ENCODE peak calls at places on chromosomes 11 and 22, in seven cellular contexts. One of them, this sample, is unnamed.

GRCh38 chr22:45112136-45112879 is 51.4 kb upstream of the NUP50 start:
- DNase-seq in COR-L47: no peak
- DNase-seq in fibroblast of mammary gland: peak; percentile 83
- DNase-seq in tibial artery: no peak
- DNase-seq in stimulated activated CD4-positive, alpha-beta T cell treated with anti-CD3 and anti-CD28 coated beads, Interleukin-4, amount 100 ng/mL, for 24 hours: no peak
- DNase-seq in NCI-H460: no peak
- DNase-seq in HS-5: peak; percentile 78
- DNase-seq in this sample: peak; percentile 64

GRCh38 chr22:37433786-37434185 is 6.5 kb upstream of the ELFN2 start:
- DNase-seq in HS-5: no peak
- DNase-seq in tibial artery: no peak
- DNase-seq in stimulated activated CD4-positive, alpha-beta T cell treated with anti-CD3 and anti-CD28 coated beads, Interleukin-4, amount 100 ng/mL, for 24 hours: no peak
- DNase-seq in NCI-H460: no peak
- DNase-seq in COR-L47: no peak
- DNase-seq in fibroblast of mammary gland: no peak
- DNase-seq in this sample: no peak

GRCh38 chr22:44392446-44392921 is 79.7 kb upstream of the SHISAL1 start:
- DNase-seq in stimulated activated CD4-positive, alpha-beta T cell treated with anti-CD3 and anti-CD28 coated beads, Interleukin-4, amount 100 ng/mL, for 24 hours: no peak
- DNase-seq in fibroblast of mammary gland: no peak
- DNase-seq in HS-5: no peak
- DNase-seq in NCI-H460: no peak
- DNase-seq in tibial artery: peak; percentile 8
- DNase-seq in COR-L47: no peak
- DNase-seq in this sample: peak; percentile 46

GRCh38 chr11:45948341-45948740 is 25.9 kb downstream of the LARGE2 start:
- DNase-seq in stimulated activated CD4-positive, alpha-beta T cell treated with anti-CD3 and anti-CD28 coated beads, Interleukin-4, amount 100 ng/mL, for 24 hours: no peak
- DNase-seq in tibial artery: no peak
- DNase-seq in fibroblast of mammary gland: no peak
- DNase-seq in COR-L47: no peak
- DNase-seq in NCI-H460: no peak
- DNase-seq in HS-5: no peak
- DNase-seq in this sample: no peak

GRCh38 chr11:123202155-123202714 is 7.2 kb upstream of the CLMP start:
- DNase-seq in tibial artery: no peak
- DNase-seq in stimulated activated CD4-positive, alpha-beta T cell treated with anti-CD3 and anti-CD28 coated beads, Interleukin-4, amount 100 ng/mL, for 24 hours: no peak
- DNase-seq in fibroblast of mammary gland: peak; percentile 40
- DNase-seq in NCI-H460: no peak
- DNase-seq in HS-5: no peak
- DNase-seq in COR-L47: no peak
- DNase-seq in this sample: no peak

GRCh38 chr11:75626692-75627536 is 41.9 kb downstream of the MAP6 start:
- DNase-seq in stimulated activated CD4-positive, alpha-beta T cell treated with anti-CD3 and anti-CD28 coated beads, Interleukin-4, amount 100 ng/mL, for 24 hours: no peak
- DNase-seq in fibroblast of mammary gland: peak; percentile 39
- DNase-seq in HS-5: peak; percentile 2
- DNase-seq in NCI-H460: no peak
- DNase-seq in COR-L47: peak; percentile 20
- DNase-seq in tibial artery: no peak
- DNase-seq in this sample: no peak

GRCh38 chr22:24588370-24588755 is 4.5 kb downstream of the LRRC75B start:
- DNase-seq in stimulated activated CD4-positive, alpha-beta T cell treated with anti-CD3 and anti-CD28 coated beads, Interleukin-4, amount 100 ng/mL, for 24 hours: no peak
- DNase-seq in NCI-H460: no peak
- DNase-seq in tibial artery: no peak
- DNase-seq in COR-L47: no peak
- DNase-seq in fibroblast of mammary gland: no peak
- DNase-seq in HS-5: no peak
- DNase-seq in this sample: no peak

GRCh38 chr22:34099278-34099677 is 179.0 kb upstream of the LARGE1 start:
- DNase-seq in fibroblast of mammary gland: no peak
- DNase-seq in NCI-H460: no peak
- DNase-seq in HS-5: no peak
- DNase-seq in COR-L47: no peak
- DNase-seq in stimulated activated CD4-positive, alpha-beta T cell treated with anti-CD3 and anti-CD28 coated beads, Interleukin-4, amount 100 ng/mL, for 24 hours: no peak
- DNase-seq in tibial artery: no peak
- DNase-seq in this sample: no peak

GRCh38 chr11:95419915-95420314 is 188.9 kb upstream of the SESN3 start:
- DNase-seq in stimulated activated CD4-positive, alpha-beta T cell treated with anti-CD3 and anti-CD28 coated beads, Interleukin-4, amount 100 ng/mL, for 24 hours: no peak
- DNase-seq in HS-5: peak; percentile 53
- DNase-seq in NCI-H460: no peak
- DNase-seq in fibroblast of mammary gland: peak; percentile 87
- DNase-seq in tibial artery: no peak
- DNase-seq in COR-L47: no peak
- DNase-seq in this sample: peak; percentile 74

GRCh38 chr11:74325649-74326645 is 14.5 kb upstream of the P4HA3 start:
- DNase-seq in HS-5: no peak
- DNase-seq in tibial artery: peak; percentile 96
- DNase-seq in NCI-H460: no peak
- DNase-seq in COR-L47: no peak
- DNase-seq in fibroblast of mammary gland: peak; percentile 94
- DNase-seq in stimulated activated CD4-positive, alpha-beta T cell treated with anti-CD3 and anti-CD28 coated beads, Interleukin-4, amount 100 ng/mL, for 24 hours: no peak
- DNase-seq in this sample: no peak

GRCh38 chr11:29211205-29211604 is 805.6 kb downstream of the KCNA4 start:
- DNase-seq in stimulated activated CD4-positive, alpha-beta T cell treated with anti-CD3 and anti-CD28 coated beads, Interleukin-4, amount 100 ng/mL, for 24 hours: no peak
- DNase-seq in tibial artery: no peak
- DNase-seq in fibroblast of mammary gland: no peak
- DNase-seq in HS-5: no peak
- DNase-seq in COR-L47: no peak
- DNase-seq in NCI-H460: no peak
- DNase-seq in this sample: no peak

GRCh38 chr11:120500414-120500936 is 11.1 kb upstream of the GRIK4 start:
- DNase-seq in COR-L47: no peak
- DNase-seq in fibroblast of mammary gland: peak; percentile 54
- DNase-seq in stimulated activated CD4-positive, alpha-beta T cell treated with anti-CD3 and anti-CD28 coated beads, Interleukin-4, amount 100 ng/mL, for 24 hours: no peak
- DNase-seq in NCI-H460: no peak
- DNase-seq in HS-5: no peak
- DNase-seq in tibial artery: peak; percentile 30
- DNase-seq in this sample: no peak

GRCh38 chr11:110852925-110853324 is 140.7 kb upstream of the ARHGAP20 start:
- DNase-seq in COR-L47: no peak
- DNase-seq in HS-5: no peak
- DNase-seq in stimulated activated CD4-positive, alpha-beta T cell treated with anti-CD3 and anti-CD28 coated beads, Interleukin-4, amount 100 ng/mL, for 24 hours: no peak
- DNase-seq in fibroblast of mammary gland: peak; percentile 16
- DNase-seq in tibial artery: no peak
- DNase-seq in NCI-H460: no peak
- DNase-seq in this sample: no peak

GRCh38 chr11:8809185-8809584 is 101.8 kb upstream of the AKIP1 start:
- DNase-seq in tibial artery: no peak
- DNase-seq in stimulated activated CD4-positive, alpha-beta T cell treated with anti-CD3 and anti-CD28 coated beads, Interleukin-4, amount 100 ng/mL, for 24 hours: no peak
- DNase-seq in fibroblast of mammary gland: no peak
- DNase-seq in NCI-H460: no peak
- DNase-seq in COR-L47: no peak
- DNase-seq in HS-5: no peak
- DNase-seq in this sample: no peak

GRCh38 chr11:76825726-76826396 is 34.9 kb upstream of the ACER3 start:
- DNase-seq in HS-5: no peak
- DNase-seq in fibroblast of mammary gland: no peak
- DNase-seq in tibial artery: no peak
- DNase-seq in NCI-H460: no peak
- DNase-seq in COR-L47: no peak
- DNase-seq in stimulated activated CD4-positive, alpha-beta T cell treated with anti-CD3 and anti-CD28 coated beads, Interleukin-4, amount 100 ng/mL, for 24 hours: no peak
- DNase-seq in this sample: no peak

GRCh38 chr11:75167617-75168016 is 16.7 kb downstream of the SLCO2B1 start:
- DNase-seq in tibial artery: no peak
- DNase-seq in fibroblast of mammary gland: no peak
- DNase-seq in stimulated activated CD4-positive, alpha-beta T cell treated with anti-CD3 and anti-CD28 coated beads, Interleukin-4, amount 100 ng/mL, for 24 hours: no peak
- DNase-seq in NCI-H460: no peak
- DNase-seq in HS-5: no peak
- DNase-seq in COR-L47: no peak
- DNase-seq in this sample: no peak

GRCh38 chr22:42805016-42805997 is 51.8 kb downstream of the ARFGAP3 start:
- DNase-seq in HS-5: no peak
- DNase-seq in fibroblast of mammary gland: no peak
- DNase-seq in NCI-H460: no peak
- DNase-seq in stimulated activated CD4-positive, alpha-beta T cell treated with anti-CD3 and anti-CD28 coated beads, Interleukin-4, amount 100 ng/mL, for 24 hours: no peak
- DNase-seq in tibial artery: no peak
- DNase-seq in COR-L47: no peak
- DNase-seq in this sample: no peak

GRCh38 chr11:94776351-94777321 is 8.5 kb downstream of the AMOTL1 start:
- DNase-seq in stimulated activated CD4-positive, alpha-beta T cell treated with anti-CD3 and anti-CD28 coated beads, Interleukin-4, amount 100 ng/mL, for 24 hours: no peak
- DNase-seq in NCI-H460: no peak
- DNase-seq in tibial artery: no peak
- DNase-seq in COR-L47: peak; percentile 74
- DNase-seq in HS-5: no peak
- DNase-seq in fibroblast of mammary gland: peak; percentile 87
- DNase-seq in this sample: no peak

GRCh38 chr11:60165946-60166345 is 16.9 kb downstream of the MS4A6A start:
- DNase-seq in NCI-H460: no peak
- DNase-seq in HS-5: no peak
- DNase-seq in tibial artery: no peak
- DNase-seq in fibroblast of mammary gland: no peak
- DNase-seq in COR-L47: no peak
- DNase-seq in stimulated activated CD4-positive, alpha-beta T cell treated with anti-CD3 and anti-CD28 coated beads, Interleukin-4, amount 100 ng/mL, for 24 hours: no peak
- DNase-seq in this sample: no peak

GRCh38 chr11:130728185-130729160 is 187.8 kb downstream of the SNX19 start:
- DNase-seq in stimulated activated CD4-positive, alpha-beta T cell treated with anti-CD3 and anti-CD28 coated beads, Interleukin-4, amount 100 ng/mL, for 24 hours: no peak
- DNase-seq in HS-5: no peak
- DNase-seq in NCI-H460: no peak
- DNase-seq in tibial artery: no peak
- DNase-seq in fibroblast of mammary gland: no peak
- DNase-seq in COR-L47: peak; percentile 65
- DNase-seq in this sample: no peak

GRCh38 chr11:65504671-65505433 is 6.0 kb downstream of the MALAT1 start:
- DNase-seq in fibroblast of mammary gland: peak; percentile 47
- DNase-seq in stimulated activated CD4-positive, alpha-beta T cell treated with anti-CD3 and anti-CD28 coated beads, Interleukin-4, amount 100 ng/mL, for 24 hours: no peak
- DNase-seq in NCI-H460: no peak
- DNase-seq in COR-L47: no peak
- DNase-seq in HS-5: no peak
- DNase-seq in tibial artery: no peak
- DNase-seq in this sample: no peak

GRCh38 chr11:503179-503981 is 3.7 kb downstream of the RNH1 start:
- DNase-seq in NCI-H460: no peak
- DNase-seq in fibroblast of mammary gland: peak; percentile 72
- DNase-seq in COR-L47: no peak
- DNase-seq in tibial artery: peak; percentile 76
- DNase-seq in HS-5: peak; percentile 29
- DNase-seq in stimulated activated CD4-positive, alpha-beta T cell treated with anti-CD3 and anti-CD28 coated beads, Interleukin-4, amount 100 ng/mL, for 24 hours: peak; percentile 29
- DNase-seq in this sample: no peak

GRCh38 chr22:49208768-49209252 is 618.9 kb downstream of the BRD1 start:
- DNase-seq in HS-5: no peak
- DNase-seq in stimulated activated CD4-positive, alpha-beta T cell treated with anti-CD3 and anti-CD28 coated beads, Interleukin-4, amount 100 ng/mL, for 24 hours: no peak
- DNase-seq in fibroblast of mammary gland: no peak
- DNase-seq in tibial artery: peak; percentile 9
- DNase-seq in COR-L47: no peak
- DNase-seq in NCI-H460: no peak
- DNase-seq in this sample: no peak

GRCh38 chr11:1260620-1261019 is 37.8 kb downstream of the MUC5B start:
- DNase-seq in fibroblast of mammary gland: no peak
- DNase-seq in COR-L47: no peak
- DNase-seq in HS-5: no peak
- DNase-seq in NCI-H460: no peak
- DNase-seq in tibial artery: no peak
- DNase-seq in stimulated activated CD4-positive, alpha-beta T cell treated with anti-CD3 and anti-CD28 coated beads, Interleukin-4, amount 100 ng/mL, for 24 hours: no peak
- DNase-seq in this sample: no peak

GRCh38 chr22:29765905-29766631 is 739 bp downstream of the ZMAT5 start:
- DNase-seq in tibial artery: no peak
- DNase-seq in fibroblast of mammary gland: no peak
- DNase-seq in HS-5: no peak
- DNase-seq in NCI-H460: no peak
- DNase-seq in stimulated activated CD4-positive, alpha-beta T cell treated with anti-CD3 and anti-CD28 coated beads, Interleukin-4, amount 100 ng/mL, for 24 hours: peak; percentile 26
- DNase-seq in COR-L47: no peak
- DNase-seq in this sample: no peak

GRCh38 chr11:20612416-20612815 is 13.0 kb downstream of the SLC6A5 start:
- DNase-seq in tibial artery: no peak
- DNase-seq in NCI-H460: no peak
- DNase-seq in stimulated activated CD4-positive, alpha-beta T cell treated with anti-CD3 and anti-CD28 coated beads, Interleukin-4, amount 100 ng/mL, for 24 hours: no peak
- DNase-seq in fibroblast of mammary gland: no peak
- DNase-seq in COR-L47: no peak
- DNase-seq in HS-5: no peak
- DNase-seq in this sample: no peak

GRCh38 chr22:36220457-36220921 is 18.8 kb downstream of the APOL2 start:
- DNase-seq in stimulated activated CD4-positive, alpha-beta T cell treated with anti-CD3 and anti-CD28 coated beads, Interleukin-4, amount 100 ng/mL, for 24 hours: no peak
- DNase-seq in NCI-H460: peak; percentile 14
- DNase-seq in tibial artery: peak; percentile 70
- DNase-seq in HS-5: no peak
- DNase-seq in COR-L47: peak; percentile 71
- DNase-seq in fibroblast of mammary gland: peak; percentile 48
- DNase-seq in this sample: peak; percentile 27

GRCh38 chr11:86806903-86807302 is 6.6 kb downstream of the PRSS23 start:
- DNase-seq in fibroblast of mammary gland: no peak
- DNase-seq in tibial artery: no peak
- DNase-seq in HS-5: no peak
- DNase-seq in NCI-H460: no peak
- DNase-seq in stimulated activated CD4-positive, alpha-beta T cell treated with anti-CD3 and anti-CD28 coated beads, Interleukin-4, amount 100 ng/mL, for 24 hours: no peak
- DNase-seq in COR-L47: no peak
- DNase-seq in this sample: no peak

GRCh38 chr11:64764753-64765152 is 5.0 kb upstream of the PYGM start:
- DNase-seq in stimulated activated CD4-positive, alpha-beta T cell treated with anti-CD3 and anti-CD28 coated beads, Interleukin-4, amount 100 ng/mL, for 24 hours: no peak
- DNase-seq in HS-5: no peak
- DNase-seq in NCI-H460: no peak
- DNase-seq in tibial artery: peak; percentile 9
- DNase-seq in COR-L47: no peak
- DNase-seq in fibroblast of mammary gland: no peak
- DNase-seq in this sample: no peak

GRCh38 chr22:25749420-25750169 is 7.6 kb downstream of the MYO18B start:
- DNase-seq in tibial artery: no peak
- DNase-seq in NCI-H460: no peak
- DNase-seq in COR-L47: no peak
- DNase-seq in HS-5: no peak
- DNase-seq in fibroblast of mammary gland: no peak
- DNase-seq in stimulated activated CD4-positive, alpha-beta T cell treated with anti-CD3 and anti-CD28 coated beads, Interleukin-4, amount 100 ng/mL, for 24 hours: peak; percentile 35
- DNase-seq in this sample: no peak

This sample was measured in epithelial cell of prostate.